ENCODE peak calls at places on chromosomes 1 and 21, in nine cellular contexts. O, A, Y, E, S, Q, J, K and Z are unnamed samples.

GRCh38 chr1:97680894-97681293 is 239.9 kb downstream of the DPYD start:
- DNase-seq in O (no peak), A (no peak), Y (no peak), E (no peak), S (peak), Q (no peak), J (no peak), K (no peak), Z (no peak)

GRCh38 chr21:22791986-22792560 is 1793.9 kb downstream of the NCAM2 start:
- DNase-seq in O (no peak), A (peak), Y (peak), E (no peak), S (peak), Q (peak), J (no peak), K (peak), Z (peak)

GRCh38 chr1:10696977-10697376 is 99.5 kb downstream of the CASZ1 start:
- DNase-seq in O (no peak), A (peak), Y (peak), E (no peak), S (peak), Q (no peak), J (no peak), K (no peak), Z (no peak)

GRCh38 chr1:151574575-151575529 is 34.7 kb downstream of the TUFT1 start:
- DNase-seq in O (no peak), A (no peak), Y (peak), E (peak), S (peak), Q (no peak), J (no peak), K (no peak), Z (no peak)

GRCh38 chr1:1197551-1198422 is 8.6 kb downstream of the TNFRSF18 start:
- DNase-seq in O (peak), A (no peak), Y (no peak), E (no peak), S (no peak), Q (no peak), J (no peak), K (no peak), Z (no peak)

GRCh38 chr1:1529321-1529720 is 11.1 kb downstream of the TMEM240 start:
- DNase-seq in O (no peak), A (no peak), Y (no peak), E (no peak), S (no peak), Q (no peak), J (no peak), K (no peak), Z (no peak)

GRCh38 chr1:85343612-85344255 is 67.3 kb upstream of the BCL10 start:
- DNase-seq in O (no peak), A (no peak), Y (peak), E (peak), S (peak), Q (no peak), J (no peak), K (no peak), Z (no peak)

GRCh38 chr1:214026985-214027384 is 39.2 kb downstream of the PROX1 start:
- DNase-seq in O (no peak), A (no peak), Y (no peak), E (no peak), S (no peak), Q (no peak), J (no peak), K (no peak), Z (no peak)

GRCh38 chr1:147527941-147528936 is 13.1 kb upstream of the BCL9 start:
- DNase-seq in O (no peak), A (no peak), Y (no peak), E (no peak), S (no peak), Q (no peak), J (no peak), K (no peak), Z (no peak)

GRCh38 chr21:29194847-29195246 is 64.4 kb downstream of the MAP3K7CL start:
- DNase-seq in O (no peak), A (no peak), Y (no peak), E (no peak), S (peak), Q (no peak), J (no peak), K (no peak), Z (no peak)

GRCh38 chr1:66281808-66282207 is 252.1 kb upstream of the SGIP1 start:
- DNase-seq in O (no peak), A (no peak), Y (no peak), E (no peak), S (no peak), Q (no peak), J (no peak), K (no peak), Z (no peak)

GRCh38 chr1:1068374-1069060 is 5.6 kb downstream of the RNF223 start:
- DNase-seq in O (no peak), A (no peak), Y (no peak), E (peak), S (no peak), Q (no peak), J (no peak), K (peak), Z (no peak)

GRCh38 chr1:1891349-1892078 is 627 bp upstream of the GNB1 start:
- DNase-seq in O (peak), A (no peak), Y (peak), E (peak), S (peak), Q (peak), J (peak), K (peak), Z (peak)

GRCh38 chr1:170075186-170075585 is 691 bp upstream of the KIFAP3 start:
- DNase-seq in O (no peak), A (peak), Y (no peak), E (no peak), S (no peak), Q (no peak), J (no peak), K (no peak), Z (no peak)

GRCh38 chr21:33403128-33403785 is at the start of gene IFNGR2:
- DNase-seq in O (peak), A (no peak), Y (no peak), E (peak), S (no peak), Q (peak), J (no peak), K (peak), Z (peak)

GRCh38 chr1:211305044-211305443 is 21.6 kb upstream of the TRAF5 start:
- DNase-seq in O (no peak), A (peak), Y (no peak), E (peak), S (peak), Q (no peak), J (no peak), K (no peak), Z (no peak)

GRCh38 chr1:43441894-43442632 is 11.7 kb downstream of the HYI start:
- DNase-seq in O (peak), A (peak), Y (no peak), E (no peak), S (no peak), Q (no peak), J (peak), K (no peak), Z (no peak)

GRCh38 chr1:43439781-43440180 is 13.9 kb downstream of the HYI start:
- DNase-seq in O (peak), A (peak), Y (no peak), E (no peak), S (no peak), Q (no peak), J (peak), K (no peak), Z (no peak)

GRCh38 chr1:43442756-43443155 is 11.0 kb downstream of the HYI start:
- DNase-seq in O (peak), A (peak), Y (no peak), E (no peak), S (no peak), Q (no peak), J (peak), K (no peak), Z (no peak)

GRCh38 chr1:43440358-43440757 is 13.4 kb downstream of the HYI start:
- DNase-seq in O (no peak), A (peak), Y (no peak), E (no peak), S (no peak), Q (no peak), J (peak), K (no peak), Z (no peak)

DNA sequence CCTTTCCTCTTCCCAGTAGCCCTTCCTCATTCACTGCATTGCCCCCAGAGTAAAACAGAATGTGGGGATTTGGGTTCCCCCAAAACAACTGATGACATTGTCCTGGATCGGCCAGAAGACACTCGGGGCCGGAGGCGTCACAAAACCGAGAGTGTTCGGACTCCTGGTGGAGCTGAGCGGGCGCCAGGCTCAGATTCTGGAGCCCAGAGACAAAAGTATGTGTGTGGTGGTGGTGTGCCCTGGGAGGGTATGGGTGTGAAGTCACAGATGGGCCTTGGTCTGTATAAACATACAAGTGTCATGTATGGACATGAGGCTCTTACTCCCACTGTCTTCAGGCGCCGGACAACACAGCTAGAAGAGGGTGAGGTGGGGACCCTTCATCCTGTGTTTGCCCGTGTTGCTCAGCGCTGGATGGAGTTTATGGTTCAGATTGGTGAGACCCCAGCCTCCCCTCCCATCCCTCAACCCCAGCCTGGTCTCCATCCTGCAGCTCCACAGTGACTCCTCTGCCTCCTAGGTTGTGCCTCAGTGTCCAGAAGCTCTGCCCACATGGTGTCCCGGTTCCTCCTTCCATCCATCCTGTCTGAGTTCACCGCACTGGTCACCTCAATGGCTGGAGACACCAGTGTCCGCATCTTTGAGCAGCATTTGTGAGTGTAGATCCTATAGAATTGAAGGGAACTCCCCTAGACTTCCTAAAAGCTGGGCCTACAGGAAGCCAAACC is 12.4 kb downstream of the HYI start:
- DNase-seq in O (no peak), A (peak), Y (no peak), E (no peak), S (no peak), Q (no peak), J (peak), K (no peak), Z (no peak)
- H3K27ac ChIP-seq in O (no peak), A (no peak), Y (no peak), E (no peak), S (no peak), Q (no peak), J (no peak), K (no peak), Z (peak)

DNA sequence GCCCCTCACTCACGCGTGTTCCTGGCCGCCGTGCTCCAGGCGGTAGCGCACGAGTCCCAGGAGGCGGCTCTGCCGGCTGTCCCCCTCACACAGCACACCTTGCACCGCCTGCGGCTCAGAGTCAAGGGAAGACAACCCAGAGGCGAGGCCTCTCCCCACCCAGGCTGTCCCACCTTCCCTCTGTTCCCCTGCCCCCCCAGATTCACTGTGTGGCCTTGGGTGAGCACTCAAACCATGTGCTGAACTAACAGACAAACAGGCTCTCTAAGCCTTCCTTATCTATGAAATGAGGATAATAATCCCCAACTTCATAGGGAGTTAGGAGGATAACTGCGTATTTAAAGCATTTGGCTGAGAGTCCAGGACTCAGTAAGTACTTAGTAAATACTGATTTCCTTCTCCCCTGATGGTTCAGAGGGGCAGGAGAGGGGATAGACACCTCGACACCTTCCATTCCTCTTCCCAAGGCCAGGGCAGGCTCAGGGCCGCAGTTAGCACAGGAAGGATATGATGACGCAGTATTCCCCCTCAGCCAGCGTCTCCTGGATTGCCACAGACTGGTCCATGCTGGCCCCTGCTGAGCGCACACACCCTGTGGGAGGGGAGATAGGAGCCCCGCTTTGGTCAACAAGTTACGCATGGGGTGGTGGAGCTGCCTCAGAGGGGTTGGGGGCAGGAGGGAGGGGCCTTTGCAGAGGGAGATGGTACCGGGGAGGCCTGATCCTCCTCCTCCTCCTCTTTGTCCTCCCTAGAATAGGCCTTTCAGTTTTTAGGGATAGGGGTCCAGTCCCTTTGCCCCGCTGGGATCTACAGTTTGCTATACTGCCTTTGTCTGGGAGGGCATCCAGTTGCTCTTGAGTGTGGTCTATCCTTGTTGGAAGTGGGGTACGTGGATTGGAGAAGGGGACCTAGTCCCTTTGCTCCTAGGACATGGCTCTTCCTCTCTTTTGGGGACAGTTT is 830 bp downstream of the INPP5B start:
- DNase-seq in O (peak), A (peak), Y (peak), E (no peak), S (peak), Q (peak), J (peak), K (no peak), Z (peak)
- TF ChIP-seq CTCF in O (no peak), A (no peak), Y (no peak), E (no peak), S (no peak), Q (no peak), J (no peak), K (no peak), Z (no peak)

DNA sequence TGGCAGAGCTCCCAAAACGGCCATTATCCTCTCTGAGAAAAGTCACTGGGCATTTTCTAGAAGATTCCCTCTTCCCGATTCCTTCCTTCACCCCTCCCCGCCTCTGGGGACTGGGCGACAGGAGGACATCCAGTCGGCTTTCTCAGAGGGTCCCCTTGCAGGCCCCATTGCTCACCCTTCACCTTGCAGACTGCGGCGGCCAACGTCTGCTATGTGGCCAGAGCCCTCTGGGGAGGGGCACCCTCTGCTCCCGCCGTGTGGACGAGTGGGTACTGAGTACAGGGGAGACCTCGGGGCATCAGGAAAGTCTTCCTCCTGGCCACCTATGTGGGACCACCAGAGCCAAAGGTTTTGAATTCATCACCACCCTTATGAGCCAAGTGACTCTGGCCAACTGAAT is 293.5 kb upstream of the VAMP3 start:
- DNase-seq in O (no peak), A (no peak), Y (no peak), E (no peak), S (no peak), Q (no peak), J (no peak), K (no peak), Z (no peak)
- H3K27ac ChIP-seq in O (peak), A (no peak), Y (no peak), E (no peak), S (peak), Q (no peak), J (no peak), K (no peak), Z (no peak)

GRCh38 chr1:240114222-240114621 is 22.5 kb downstream of the FMN2 start:
- DNase-seq in O (no peak), A (no peak), Y (no peak), E (no peak), S (no peak), Q (no peak), J (no peak), K (no peak), Z (no peak)

GRCh38 chr1:240109920-240110685 is 18.4 kb downstream of the FMN2 start:
- DNase-seq in O (no peak), A (no peak), Y (no peak), E (no peak), S (no peak), Q (no peak), J (no peak), K (peak), Z (no peak)

GRCh38 chr1:240109130-240109529 is 17.4 kb downstream of the FMN2 start:
- DNase-seq in O (no peak), A (no peak), Y (no peak), E (no peak), S (no peak), Q (no peak), J (no peak), K (no peak), Z (no peak)

GRCh38 chr1:240115831-240116230 is 24.1 kb downstream of the FMN2 start:
- DNase-seq in O (no peak), A (no peak), Y (no peak), E (no peak), S (no peak), Q (no peak), J (no peak), K (no peak), Z (no peak)

GRCh38 chr1:240111558-240111957 is 19.9 kb downstream of the FMN2 start:
- DNase-seq in O (no peak), A (no peak), Y (no peak), E (no peak), S (no peak), Q (no peak), J (no peak), K (no peak), Z (no peak)
- TF ChIP-seq CTCF in O (no peak), A (no peak), Y (no peak), E (no peak), S (no peak), Q (peak), J (no peak), K (no peak), Z (no peak)

GRCh38 chr21:45410865-45411809 is 6.2 kb downstream of the COL18A1 start:
- DNase-seq in O (peak), A (no peak), Y (no peak), E (no peak), S (no peak), Q (no peak), J (no peak), K (peak), Z (peak)
- H3K27ac ChIP-seq in O (peak), A (no peak), Y (no peak), E (no peak), S (no peak), Q (no peak), J (peak), K (peak), Z (peak)

DNA sequence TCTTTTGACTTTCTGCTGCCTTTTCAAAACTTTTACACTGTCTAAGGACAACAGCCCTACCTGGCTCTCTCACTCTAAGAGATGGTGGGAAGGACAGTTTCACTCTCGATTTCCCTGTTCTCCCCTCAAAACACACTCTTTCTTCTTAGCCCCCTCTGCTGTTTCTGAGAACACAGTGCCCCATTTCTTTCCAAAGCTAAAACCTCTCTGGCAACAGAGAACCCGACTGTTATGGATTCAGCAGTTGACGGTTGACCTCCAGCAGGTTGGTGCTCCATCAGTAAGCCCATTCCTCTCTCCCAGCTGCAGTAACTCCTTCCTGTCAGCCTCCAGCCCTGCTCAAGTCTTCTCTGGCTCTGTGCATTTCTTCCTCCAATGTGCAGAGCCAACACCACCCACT is 88.2 kb upstream of the ABCD3 start:
- DNase-seq in O (no peak), A (no peak), Y (peak), E (no peak), S (peak), Q (no peak), J (no peak), K (no peak), Z (peak)
- TF ChIP-seq CTCF in O (peak), A (peak), Y (peak), E (peak), S (peak), Q (no peak), J (peak), K (peak), Z (no peak)

DNA sequence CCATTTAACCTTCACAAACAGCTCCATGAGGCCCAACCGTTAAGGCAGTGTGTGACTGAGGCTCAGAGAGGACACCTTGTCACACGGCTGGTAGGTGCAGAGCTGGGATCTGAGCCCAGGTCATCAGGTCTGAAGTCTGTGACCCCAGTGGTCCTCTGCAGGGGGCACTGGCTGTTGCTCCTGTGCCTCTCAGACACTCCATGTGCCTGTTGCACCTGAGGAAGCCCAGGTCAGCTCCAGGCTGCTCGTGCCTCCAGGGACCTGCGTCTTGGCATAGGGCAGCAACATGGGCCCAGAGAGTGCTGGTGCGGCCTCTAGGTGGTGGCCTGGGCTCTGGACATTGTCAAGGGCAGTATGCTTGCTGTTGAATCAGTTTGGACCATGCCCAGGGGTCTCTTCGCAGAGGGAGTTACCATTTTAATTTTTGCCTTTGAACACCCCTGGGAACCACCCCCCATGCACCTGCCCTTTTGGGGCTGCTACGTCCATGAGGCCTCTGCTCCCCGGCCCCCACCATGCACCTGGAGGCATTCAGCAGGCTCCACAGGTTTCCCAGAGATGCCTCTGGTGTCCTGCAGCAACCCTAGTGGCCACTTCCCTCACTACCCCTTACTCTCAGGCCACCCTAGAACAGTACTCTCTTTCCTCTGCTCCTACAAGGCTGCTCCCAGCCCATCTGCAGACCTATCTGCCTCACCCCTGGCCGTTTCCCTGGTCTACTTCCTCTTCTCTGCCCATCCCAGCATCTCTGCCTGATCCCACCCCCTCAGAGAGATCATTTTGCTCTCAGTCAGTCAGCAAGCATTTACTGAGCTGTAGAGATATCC is 25.2 kb upstream of the EPS8L3 start:
- DNase-seq in O (no peak), A (peak), Y (no peak), E (no peak), S (no peak), Q (peak), J (peak), K (peak), Z (no peak)
- H3K27ac ChIP-seq in O (no peak), A (no peak), Y (no peak), E (no peak), S (no peak), Q (peak), J (no peak), K (peak), Z (no peak)

GRCh38 chr1:155135416-155136197 is at the start of gene SLC50A1:
- DNase-seq in O (peak), A (peak), Y (peak), E (peak), S (peak), Q (peak), J (peak), K (peak), Z (peak)
- TF ChIP-seq CTCF in O (peak), A (peak), Y (no peak), E (no peak), S (peak), Q (peak), J (peak), K (no peak), Z (peak)